ENCODE peak calls at places on chromosomes 1 and 21, in five cellular contexts. One of them, this sample, is unnamed.

GRCh38 chr1:214136336-214136735 is 144.6 kb upstream of the SMYD2 start:
- DNase-seq in lower leg skin: no peak
- DNase-seq in GM06990: no peak
- DNase-seq in B cell: no peak
- DNase-seq in adrenal gland: no peak
- DNase-seq in this sample: no peak

GRCh38 chr1:204545202-204545601 is 29.0 kb downstream of the MDM4 start:
- DNase-seq in GM06990: no peak
- DNase-seq in lower leg skin: no peak
- DNase-seq in adrenal gland: no peak
- DNase-seq in B cell: no peak
- DNase-seq in this sample: no peak

GRCh38 chr1:203426870-203427269 is 48.7 kb upstream of the PRELP start:
- DNase-seq in B cell: no peak
- DNase-seq in adrenal gland: no peak
- DNase-seq in lower leg skin: peak
- DNase-seq in GM06990: no peak
- DNase-seq in this sample: no peak

GRCh38 chr1:110070282-110070967 is at the start of gene ALX3:
- DNase-seq in adrenal gland: no peak
- DNase-seq in B cell: no peak
- DNase-seq in lower leg skin: no peak
- DNase-seq in GM06990: no peak
- DNase-seq in this sample: no peak

GRCh38 chr1:2276803-2277580 is 48.9 kb downstream of the SKI start:
- DNase-seq in GM06990: no peak
- DNase-seq in adrenal gland: no peak
- DNase-seq in lower leg skin: no peak
- DNase-seq in B cell: no peak
- DNase-seq in this sample: no peak

GRCh38 chr1:176073524-176074157 is 133.4 kb downstream of the COP1 start:
- DNase-seq in B cell: peak
- DNase-seq in adrenal gland: peak
- DNase-seq in GM06990: no peak
- DNase-seq in lower leg skin: no peak
- DNase-seq in this sample: peak

GRCh38 chr1:60872690-60873089 is 209.7 kb upstream of the NFIA start:
- DNase-seq in B cell: no peak
- DNase-seq in GM06990: no peak
- DNase-seq in adrenal gland: no peak
- DNase-seq in lower leg skin: no peak
- DNase-seq in this sample: no peak

GRCh38 chr1:36324322-36324802 is 917 bp upstream of the EVA1B start:
- DNase-seq in adrenal gland: no peak
- DNase-seq in GM06990: no peak
- DNase-seq in B cell: no peak
- DNase-seq in lower leg skin: no peak
- DNase-seq in this sample: no peak

DNA sequence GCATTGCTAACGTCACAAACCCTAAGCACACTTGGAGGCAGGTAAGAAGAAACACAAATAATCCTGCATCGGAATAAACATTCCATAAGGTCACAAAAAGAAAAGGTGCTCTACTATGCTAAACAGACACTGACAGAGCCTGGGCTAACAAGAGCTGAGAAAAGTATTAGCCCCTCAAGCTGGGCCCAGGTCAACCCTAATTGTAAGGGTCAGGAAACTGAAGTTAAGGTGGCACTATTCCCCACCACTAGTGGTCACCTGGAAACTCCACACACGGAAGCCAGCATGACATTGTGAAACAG is 1.3 kb downstream of the PTTG1IP start:
- DNase-seq in lower leg skin: no peak
- DNase-seq in adrenal gland: no peak
- DNase-seq in GM06990: no peak
- DNase-seq in B cell: no peak
- DNase-seq in this sample: no peak
- TF ChIP-seq CTCF in lower leg skin: no peak
- TF ChIP-seq CTCF in adrenal gland: no peak
- TF ChIP-seq CTCF in GM06990: no peak
- TF ChIP-seq CTCF in B cell: no peak
- TF ChIP-seq CTCF in this sample: no peak

DNA sequence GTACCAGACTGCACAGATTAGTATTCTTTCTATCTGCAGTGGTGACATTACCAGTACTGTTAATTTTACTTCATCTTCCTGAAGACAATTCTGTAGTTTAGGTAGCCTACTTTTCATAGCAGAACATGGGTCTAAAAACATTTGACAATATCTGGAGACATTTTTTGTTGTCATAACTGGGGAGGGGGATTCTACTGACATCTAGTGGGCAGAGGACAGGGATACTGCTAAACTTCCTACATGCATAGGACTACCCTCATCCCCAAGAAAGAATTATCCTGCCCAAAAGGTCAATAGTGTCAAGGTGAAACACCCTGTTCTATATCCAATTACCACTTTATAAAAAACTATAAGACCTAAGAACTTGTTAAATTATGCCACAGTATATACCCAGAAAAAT is 3.4 kb upstream of the ARHGAP29 start:
- DNase-seq in lower leg skin: no peak
- DNase-seq in adrenal gland: no peak
- DNase-seq in B cell: no peak
- DNase-seq in GM06990: no peak
- DNase-seq in this sample: no peak
- TF ChIP-seq CTCF in lower leg skin: no peak
- TF ChIP-seq CTCF in adrenal gland: no peak
- TF ChIP-seq CTCF in B cell: no peak
- TF ChIP-seq CTCF in GM06990: no peak
- TF ChIP-seq CTCF in this sample: no peak

GRCh38 chr1:202215472-202216130 is 22.0 kb downstream of the LGR6 start:
- DNase-seq in lower leg skin: no peak
- DNase-seq in GM06990: no peak
- DNase-seq in adrenal gland: no peak
- DNase-seq in B cell: no peak
- DNase-seq in this sample: no peak

GRCh38 chr1:202214089-202214843 is 20.7 kb downstream of the LGR6 start:
- DNase-seq in GM06990: no peak
- DNase-seq in lower leg skin: no peak
- DNase-seq in B cell: no peak
- DNase-seq in adrenal gland: no peak
- DNase-seq in this sample: no peak

GRCh38 chr1:202212787-202213186 is 19.2 kb downstream of the LGR6 start:
- DNase-seq in adrenal gland: no peak
- DNase-seq in B cell: no peak
- DNase-seq in GM06990: no peak
- DNase-seq in lower leg skin: no peak
- DNase-seq in this sample: no peak

GRCh38 chr1:202210969-202211368 is 17.4 kb downstream of the LGR6 start:
- DNase-seq in GM06990: no peak
- DNase-seq in lower leg skin: no peak
- DNase-seq in B cell: no peak
- DNase-seq in adrenal gland: no peak
- DNase-seq in this sample: no peak

GRCh38 chr1:202213361-202214088 is 19.9 kb downstream of the LGR6 start:
- DNase-seq in GM06990: no peak
- DNase-seq in B cell: no peak
- DNase-seq in adrenal gland: no peak
- DNase-seq in lower leg skin: no peak
- DNase-seq in this sample: no peak
- TF ChIP-seq CTCF in GM06990: no peak
- TF ChIP-seq CTCF in B cell: no peak
- TF ChIP-seq CTCF in adrenal gland: no peak
- TF ChIP-seq CTCF in lower leg skin: no peak
- TF ChIP-seq CTCF in this sample: peak

GRCh38 chr1:202122639-202123335 is at the start of gene GPR37L1:
- DNase-seq in GM06990: no peak
- DNase-seq in B cell: no peak
- DNase-seq in adrenal gland: peak
- DNase-seq in lower leg skin: no peak
- DNase-seq in this sample: no peak
- TF ChIP-seq CTCF in GM06990: no peak
- TF ChIP-seq CTCF in B cell: no peak
- TF ChIP-seq CTCF in adrenal gland: peak
- TF ChIP-seq CTCF in lower leg skin: no peak
- TF ChIP-seq CTCF in this sample: no peak

GRCh38 chr21:25896657-25897056 is 161.9 kb downstream of the GABPA start:
- DNase-seq in B cell: no peak
- DNase-seq in GM06990: no peak
- DNase-seq in lower leg skin: no peak
- DNase-seq in adrenal gland: no peak
- DNase-seq in this sample: no peak

GRCh38 chr21:25891596-25891995 is 156.8 kb downstream of the GABPA start:
- DNase-seq in B cell: no peak
- DNase-seq in lower leg skin: no peak
- DNase-seq in adrenal gland: no peak
- DNase-seq in GM06990: no peak
- DNase-seq in this sample: no peak

GRCh38 chr21:25898671-25899070 is 163.9 kb downstream of the GABPA start:
- DNase-seq in B cell: no peak
- DNase-seq in adrenal gland: no peak
- DNase-seq in lower leg skin: no peak
- DNase-seq in GM06990: no peak
- DNase-seq in this sample: no peak

GRCh38 chr21:25897383-25897782 is 162.6 kb downstream of the GABPA start:
- DNase-seq in GM06990: no peak
- DNase-seq in adrenal gland: no peak
- DNase-seq in B cell: no peak
- DNase-seq in lower leg skin: no peak
- DNase-seq in this sample: no peak

DNA sequence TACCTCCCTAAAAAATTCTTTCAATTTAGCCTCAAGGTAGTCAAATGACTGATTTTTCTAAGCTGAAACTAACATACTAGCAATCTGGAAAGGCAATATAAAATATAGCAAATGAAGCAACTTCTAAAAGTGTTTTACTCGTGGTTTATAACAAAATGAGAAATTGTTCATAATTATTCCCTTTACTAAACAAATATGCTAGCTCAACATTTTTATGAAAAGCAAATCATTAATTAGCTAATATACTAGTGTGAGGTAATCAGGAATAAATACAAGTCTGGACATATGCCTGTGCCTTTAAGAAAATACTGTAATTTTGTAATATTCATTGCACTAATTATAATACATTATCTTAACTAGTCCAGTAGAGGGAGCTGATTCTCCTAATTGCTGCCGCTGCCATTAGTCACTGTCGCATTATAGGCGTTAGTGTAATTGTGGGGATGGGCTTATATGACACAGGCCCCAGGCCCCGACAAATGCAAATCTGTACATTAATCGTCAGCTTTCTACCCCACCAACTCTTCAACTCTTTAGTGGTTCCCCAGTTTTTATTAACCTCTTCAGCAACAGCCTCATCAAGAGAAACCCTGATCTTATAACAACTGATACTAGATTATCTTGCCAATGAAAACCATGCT is 160.9 kb downstream of the GABPA start:
- DNase-seq in lower leg skin: no peak
- DNase-seq in GM06990: no peak
- DNase-seq in adrenal gland: peak
- DNase-seq in B cell: no peak
- DNase-seq in this sample: peak
- TF ChIP-seq CTCF in lower leg skin: no peak
- TF ChIP-seq CTCF in GM06990: peak
- TF ChIP-seq CTCF in adrenal gland: peak
- TF ChIP-seq CTCF in B cell: peak
- TF ChIP-seq CTCF in this sample: peak

DNA sequence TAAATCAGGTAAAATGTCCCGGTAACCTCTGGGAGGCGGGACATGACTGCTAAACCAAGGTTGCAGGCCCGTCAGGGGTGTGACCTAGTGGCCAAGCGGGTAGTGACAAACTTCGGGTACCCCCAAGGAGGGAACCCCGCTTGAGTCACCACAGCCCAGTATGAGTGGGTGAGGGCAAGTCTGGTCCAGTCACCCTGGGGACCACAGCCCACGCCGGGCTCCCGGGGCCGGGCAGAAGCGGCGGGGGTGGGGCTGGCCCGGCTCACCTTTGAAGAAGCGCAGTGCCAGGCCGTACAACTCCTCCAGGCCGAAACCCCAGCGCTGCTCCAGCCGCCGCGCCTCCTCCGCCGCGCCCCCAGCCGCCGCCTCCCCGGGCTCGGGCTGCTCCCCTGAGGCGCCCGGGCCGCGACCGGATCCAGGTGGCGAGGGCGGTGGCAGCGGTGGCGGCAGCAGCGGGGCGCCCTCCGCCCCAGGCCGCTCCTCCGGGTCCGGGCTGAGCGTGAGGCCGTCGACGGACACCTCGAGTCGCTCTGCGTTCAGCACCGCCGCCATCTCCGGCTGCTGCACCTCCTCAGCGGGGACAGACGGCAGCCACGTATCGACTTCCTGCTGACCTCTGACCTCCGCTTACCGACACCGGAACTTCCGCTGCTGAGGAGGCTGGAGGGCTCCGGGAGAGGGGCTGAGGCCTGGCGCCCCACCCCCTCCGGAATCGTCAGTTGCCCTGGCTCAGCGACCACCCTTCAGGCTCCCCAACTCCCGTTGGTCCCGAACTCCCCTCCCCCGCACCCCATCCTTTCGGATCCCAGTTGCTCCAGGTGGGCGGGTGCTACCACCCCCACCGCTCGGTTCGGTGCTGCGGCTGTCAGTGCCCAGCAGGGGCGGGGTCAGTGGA is at the start of gene ACBD3:
- DNase-seq in adrenal gland: peak
- DNase-seq in lower leg skin: peak
- DNase-seq in B cell: peak
- DNase-seq in GM06990: peak
- DNase-seq in this sample: peak
- TF ChIP-seq CTCF in adrenal gland: no peak
- TF ChIP-seq CTCF in lower leg skin: no peak
- TF ChIP-seq CTCF in B cell: no peak
- TF ChIP-seq CTCF in GM06990: no peak
- TF ChIP-seq CTCF in this sample: no peak